ENCODE peak calls at places on chromosomes 2 and 18, in seven cellular contexts. D, Y, T, R, C, L and V are unnamed samples.
A peak's percentile ranks its signal among the peaks of the same experiment; 100 is the strongest.

GRCh38 chr2:133884739-133885381 is 316.6 kb upstream of the NCKAP5 start:
- DNase-seq in D (peak; percentile 74), Y (no peak), T (no peak), R (no peak), C (no peak), L (peak; percentile 33), V (no peak)

GRCh38 chr2:18178736-18179349 is 300.4 kb downstream of the KCNS3 start:
- DNase-seq in D (peak; percentile 84), Y (peak; percentile 9), T (no peak), R (no peak), C (no peak), L (peak; percentile 85), V (peak; percentile 24)

GRCh38 chr2:124489686-124490085 is 464.6 kb downstream of the CNTNAP5 start:
- DNase-seq in D (no peak), Y (no peak), T (no peak), R (no peak), C (no peak), L (no peak), V (no peak)

GRCh38 chr2:165401285-165401852 is 68.1 kb upstream of the CSRNP3 start:
- DNase-seq in D (peak; percentile 94), Y (peak; percentile 34), T (no peak), R (no peak), C (no peak), L (peak; percentile 91), V (peak; percentile 12)

GRCh38 chr18:22559414-22560282 is 141.9 kb upstream of the CTAGE1 start:
- DNase-seq in D (peak; percentile 80), Y (peak; percentile 79), T (peak; percentile 73), R (no peak), C (no peak), L (peak; percentile 19), V (peak; percentile 86)

GRCh38 chr2:160380613-160381012 is 113.0 kb downstream of the RBMS1 start:
- DNase-seq in D (no peak), Y (no peak), T (no peak), R (no peak), C (no peak), L (no peak), V (no peak)

GRCh38 chr2:71498261-71498701 is 44.9 kb downstream of the DYSF start:
- DNase-seq in D (peak; percentile 69), Y (no peak), T (no peak), R (no peak), C (no peak), L (no peak), V (peak; percentile 93)

GRCh38 chr2:15630121-15630957 is 38.7 kb downstream of the DDX1 start:
- DNase-seq in D (no peak), Y (no peak), T (no peak), R (no peak), C (no peak), L (no peak), V (no peak)

GRCh38 chr2:190696792-190697398 is 48.0 kb downstream of the NAB1 start:
- DNase-seq in D (no peak), Y (no peak), T (no peak), R (no peak), C (no peak), L (no peak), V (no peak)

GRCh38 chr2:27249891-27250651 is 12.8 kb downstream of the SLC30A3 start:
- DNase-seq in D (no peak), Y (peak; percentile 45), T (peak; percentile 68), R (no peak), C (no peak), L (peak; percentile 69), V (no peak)

GRCh38 chr2:212454149-212454548 is 84.5 kb downstream of the ERBB4 start:
- DNase-seq in D (no peak), Y (no peak), T (no peak), R (no peak), C (no peak), L (no peak), V (no peak)

GRCh38 chr2:222879602-222879933 is 18.7 kb downstream of the ACSL3 start:
- DNase-seq in D (no peak), Y (no peak), T (no peak), R (no peak), C (no peak), L (no peak), V (no peak)

GRCh38 chr2:37625781-37626548 is 45.5 kb downstream of the CDC42EP3 start:
- DNase-seq in D (no peak), Y (peak; percentile 30), T (no peak), R (no peak), C (no peak), L (no peak), V (no peak)

GRCh38 chr2:131104487-131105155 is 515 bp upstream of the PLEKHB2 start:
- DNase-seq in D (peak; percentile 78), Y (peak; percentile 39), T (peak; percentile 85), R (peak; percentile 48), C (peak; percentile 10), L (peak; percentile 89), V (peak; percentile 68)

GRCh38 chr2:66872056-66872821 is 437.3 kb downstream of the MEIS1 start:
- DNase-seq in D (peak; percentile 48), Y (no peak), T (no peak), R (no peak), C (no peak), L (no peak), V (no peak)

GRCh38 chr2:56009758-56010534 is 86.4 kb upstream of the EFEMP1 start:
- DNase-seq in D (peak; percentile 84), Y (no peak), T (no peak), R (no peak), C (no peak), L (peak; percentile 51), V (no peak)

GRCh38 chr2:236216711-236217110 is 47.5 kb downstream of the ASB18 start:
- DNase-seq in D (no peak), Y (no peak), T (no peak), R (no peak), C (no peak), L (no peak), V (peak; percentile 23)

GRCh38 chr2:190512539-190513095 is 21.9 kb downstream of the NEMP2 start:
- DNase-seq in D (no peak), Y (no peak), T (no peak), R (no peak), C (no peak), L (no peak), V (no peak)

GRCh38 chr2:19635951-19636505 is 265.8 kb downstream of the TTC32 start:
- DNase-seq in D (no peak), Y (no peak), T (no peak), R (no peak), C (no peak), L (no peak), V (no peak)

DNA sequence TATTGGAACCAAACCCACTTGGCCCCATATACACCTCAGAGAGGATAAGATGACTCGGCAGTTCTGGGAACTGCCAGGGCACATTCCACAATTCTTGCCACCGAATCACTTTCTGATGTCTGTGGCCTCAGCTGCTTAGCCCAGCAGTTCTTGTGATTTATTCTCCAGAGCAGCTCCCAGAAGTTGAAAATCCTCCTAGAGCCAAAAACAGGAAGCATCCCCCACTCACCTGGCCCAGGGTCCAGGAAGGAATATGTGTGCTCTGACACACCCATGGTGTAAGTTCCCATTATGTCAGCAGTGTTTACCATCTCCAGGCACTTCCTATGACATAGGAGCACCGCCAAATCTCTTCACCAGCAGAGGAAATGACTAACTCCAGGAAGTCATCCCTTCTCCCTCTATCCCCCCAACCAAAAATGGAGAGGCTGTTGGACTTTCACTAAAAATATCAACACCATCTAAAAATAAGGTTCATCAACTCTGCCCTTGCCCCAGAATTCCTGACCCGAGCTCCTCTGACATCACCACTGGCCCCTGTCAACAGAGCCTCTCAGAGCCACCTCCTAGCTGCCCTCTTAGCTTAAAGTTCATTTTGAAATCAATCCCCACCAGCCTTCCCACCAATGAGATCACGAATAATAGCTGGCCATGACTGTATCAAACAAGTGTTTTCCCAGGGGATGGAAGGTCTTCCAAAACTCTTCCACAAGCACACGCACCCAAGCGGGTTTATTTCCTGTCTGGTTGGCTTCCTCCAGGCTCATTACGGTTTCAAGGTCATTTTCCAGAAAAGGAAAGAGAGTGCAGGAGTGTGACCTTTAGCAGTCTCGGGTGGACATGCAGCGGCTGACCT is 223.1 kb upstream of the PARD3B start:
- DNase-seq in D (peak; percentile 25), Y (peak; percentile 68), T (no peak), R (no peak), C (no peak), L (peak; percentile 48), V (no peak)
- H3K4me1 ChIP-seq in D (peaks cover 16% of the 10 kb centered on the region), Y (no peaks in the 10 kb centered on the region), T (peaks cover 12% of the 10 kb centered on the region), R (no peaks in the 10 kb centered on the region), C (peaks cover 3% of the 10 kb centered on the region), L (peaks cover 5% of the 10 kb centered on the region), V (peaks cover 44% of the 10 kb centered on the region)

DNA sequence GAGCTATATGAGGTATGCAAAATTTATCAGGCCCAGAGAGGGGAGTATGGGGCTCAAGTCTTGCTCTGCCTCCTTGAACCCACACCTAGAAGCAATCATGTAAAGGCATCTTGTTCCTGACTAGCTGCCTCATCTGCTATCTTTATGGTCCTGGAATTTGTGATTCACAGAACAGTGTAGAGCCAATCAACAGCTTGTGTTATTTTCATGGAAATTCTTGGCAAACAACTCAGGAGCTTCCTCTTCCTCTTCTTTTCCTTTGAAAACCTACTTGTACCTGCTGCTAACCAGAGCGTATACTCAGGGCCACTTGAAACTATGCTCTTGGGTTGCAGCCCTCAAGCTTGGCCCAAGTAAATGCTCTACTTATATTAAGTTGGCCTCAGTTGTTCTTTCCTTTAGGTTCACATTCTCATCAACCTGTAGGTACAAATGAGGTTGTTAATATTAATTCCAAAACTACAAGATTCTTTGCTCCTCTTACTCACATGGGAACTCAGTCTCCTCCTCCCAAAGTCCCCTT is 3.5 kb upstream of the NOSTRIN start:
- DNase-seq in D (no peak), Y (no peak), T (no peak), R (no peak), C (no peak), L (no peak), V (no peak)
- H3K9me3 ChIP-seq in D (no peaks in the 10 kb centered on the region), Y (no peaks in the 10 kb centered on the region), T (no peaks in the 10 kb centered on the region), R (no peaks in the 10 kb centered on the region), C (no peaks in the 10 kb centered on the region), L (no peaks in the 10 kb centered on the region), V (no peaks in the 10 kb centered on the region)

DNA sequence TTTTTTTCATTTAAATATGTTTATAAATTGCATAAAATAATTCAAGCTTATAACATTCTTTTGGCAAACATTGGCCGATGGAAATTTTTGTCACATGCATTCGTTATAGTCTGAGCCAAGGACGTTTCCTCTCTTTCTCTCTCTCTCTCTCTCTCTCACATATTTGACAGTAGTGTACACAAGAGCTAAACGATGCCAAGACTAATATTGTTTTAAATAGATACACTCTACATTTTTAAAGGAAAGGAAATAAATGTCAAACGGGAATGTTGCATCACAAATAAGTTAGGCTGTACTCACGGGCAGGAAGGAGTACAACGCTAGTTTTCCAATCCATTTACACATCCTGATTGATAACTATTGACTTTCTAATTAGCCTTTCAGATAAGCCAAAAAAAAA is 251.2 kb upstream of the SMIM21 start:
- DNase-seq in D (no peak), Y (no peak), T (no peak), R (no peak), C (no peak), L (no peak), V (no peak)
- H3K4me3 ChIP-seq in D (peak overlapping the region; percentile 40), Y (peak overlapping the region; percentile 17), T (no peak overlapping the region), R (no peak overlapping the region), C (no peak overlapping the region), L (no peak overlapping the region), V (no peak overlapping the region)

GRCh38 chr2:46431481-46432235 is 47.7 kb upstream of the TMEM247 start:
- DNase-seq in D (peak; percentile 54), Y (no peak), T (no peak), R (no peak), C (no peak), L (no peak), V (no peak)
- H3K4me1 ChIP-seq in D (peaks cover 16% of the 10 kb centered on the region), Y (no peaks in the 10 kb centered on the region), T (no peaks in the 10 kb centered on the region), R (no peaks in the 10 kb centered on the region), C (no peaks in the 10 kb centered on the region), L (no peaks in the 10 kb centered on the region), V (peaks cover 18% of the 10 kb centered on the region)

GRCh38 chr18:51098513-51098912 is 68.5 kb downstream of the SMAD4 start:
- DNase-seq in D (no peak), Y (no peak), T (no peak), R (no peak), C (no peak), L (no peak), V (no peak)
- H3K9me3 ChIP-seq in D (no peaks in the 10 kb centered on the region), Y (no peaks in the 10 kb centered on the region), T (peaks cover 5% of the 10 kb centered on the region), R (no peaks in the 10 kb centered on the region), C (no peaks in the 10 kb centered on the region), L (no peaks in the 10 kb centered on the region), V (no peaks in the 10 kb centered on the region)